ENCODE peak calls at places on chromosomes 7 and 10, in five cellular contexts. K is left ventricle myocardium inferior, B is WTC11, R is astrocyte, N is NB4. V is an unnamed sample.

GRCh38 chr10:96878071-96878470 is 46.0 kb downstream of the LCOR start:
- DNase-seq in B (no peak), K (no peak), R (no peak), N (no peak), V (no peak)

GRCh38 chr7:29336851-29337627 is 142.5 kb downstream of the CHN2 start:
- DNase-seq in N (no peak), B (no peak), R (no peak), K (no peak), V (no peak)

GRCh38 chr10:5614081-5614721 is 52.2 kb downstream of the ASB13 start:
- DNase-seq in R (peak), B (no peak), K (no peak), N (no peak), V (no peak)

GRCh38 chr10:103184615-103185014 is 8.5 kb downstream of the NT5C2 start:
- DNase-seq in B (no peak), R (no peak), K (no peak), N (no peak), V (no peak)

GRCh38 chr10:84026821-84027257 is 112.5 kb upstream of the GHITM start:
- DNase-seq in N (peak), B (peak), R (no peak), K (no peak), V (no peak)

GRCh38 chr10:84522612-84523462 is 194.4 kb downstream of the CCSER2 start:
- DNase-seq in K (no peak), R (no peak), B (no peak), N (no peak), V (no peak)

GRCh38 chr7:55130554-55131198 is 111.9 kb downstream of the EGFR start:
- DNase-seq in N (no peak), K (peak), B (no peak), R (peak), V (no peak)

GRCh38 chr7:142025896-142026295 is 30.2 kb downstream of the MGAM start:
- DNase-seq in N (no peak), B (no peak), R (peak), K (no peak), V (no peak)

GRCh38 chr7:155589001-155589980 is 42.9 kb upstream of the CNPY1 start:
- DNase-seq in N (peak), K (no peak), B (no peak), R (no peak), V (no peak)

GRCh38 chr7:114715907-114716306 is 206.0 kb upstream of the MDFIC start:
- DNase-seq in R (peak), B (no peak), N (peak), K (no peak), V (no peak)

GRCh38 chr10:17428616-17429097 is 25.7 kb downstream of the ST8SIA6 start:
- DNase-seq in B (no peak), R (no peak), K (no peak), N (peak), V (no peak)

GRCh38 chr10:85317827-85318226 is 989.4 kb downstream of the CCSER2 start:
- DNase-seq in B (no peak), R (no peak), K (no peak), N (peak), V (no peak)

GRCh38 chr7:826230-826905 is 5.9 kb upstream of the SUN1 start:
- DNase-seq in R (no peak), K (no peak), B (no peak), N (no peak), V (no peak)

GRCh38 chr10:12121673-12122072 is 7.8 kb upstream of the SEC61A2 start:
- DNase-seq in B (no peak), N (no peak), R (no peak), K (no peak), V (no peak)

GRCh38 chr7:112538859-112539258 is 58.1 kb downstream of the LSMEM1 start:
- DNase-seq in B (no peak), K (no peak), R (no peak), N (no peak), V (no peak)

GRCh38 chr10:24950439-24950838 is 2.0 kb downstream of the PRTFDC1 start:
- DNase-seq in B (no peak), R (no peak), K (no peak), N (no peak), V (no peak)

GRCh38 chr10:24949616-24950015 is 2.8 kb downstream of the PRTFDC1 start:
- DNase-seq in R (no peak), K (no peak), B (no peak), N (no peak), V (no peak)

GRCh38 chr10:24947304-24948097 is 4.9 kb downstream of the PRTFDC1 start:
- DNase-seq in B (no peak), R (peak), N (no peak), K (no peak), V (no peak)

GRCh38 chr10:24944512-24945255 is 7.7 kb downstream of the PRTFDC1 start:
- DNase-seq in R (peak), K (no peak), B (no peak), N (peak), V (no peak)
- TF ChIP-seq CTCF in R (no peak), K (no peak), B (no peak), N (no peak), V (no peak)

GRCh38 chr10:91493313-91493712 is 83.2 kb downstream of the HECTD2 start:
- DNase-seq in N (peak), B (no peak), R (peak), K (no peak), V (no peak)
- TF ChIP-seq CTCF in N (no peak), B (no peak), R (peak), K (peak), V (no peak)

DNA sequence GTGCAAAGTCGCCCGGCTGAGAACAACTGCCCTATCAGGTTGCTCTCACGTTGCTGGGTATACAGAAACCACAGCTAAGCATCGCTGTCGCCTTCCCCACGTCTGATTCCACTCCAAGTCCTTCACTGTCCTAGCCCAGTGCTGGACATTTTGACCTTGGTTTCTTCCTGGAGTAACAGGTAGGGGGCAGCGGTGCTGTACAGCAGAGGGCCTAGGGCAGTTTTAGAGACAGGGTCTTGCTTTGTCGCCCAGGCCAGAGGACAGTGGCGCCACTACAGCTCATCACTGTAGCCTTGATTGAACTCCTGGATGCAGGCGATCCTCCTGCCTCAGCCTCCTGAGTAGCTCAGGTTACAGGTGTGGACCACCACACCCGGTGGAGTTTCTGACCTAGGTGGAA is 2.6 kb downstream of the CLDN15 start:
- DNase-seq in R (no peak), K (no peak), N (peak), B (peak), V (no peak)
- TF ChIP-seq CTCF in R (peak), K (peak), N (peak), B (no peak), V (no peak)

GRCh38 chr7:122143376-122143750 is 686 bp downstream of the AASS start:
- DNase-seq in R (no peak), B (no peak), K (peak), N (no peak), V (no peak)

GRCh38 chr7:122140918-122141317 is 3.1 kb downstream of the AASS start:
- DNase-seq in N (no peak), R (no peak), K (no peak), B (no peak), V (no peak)

GRCh38 chr7:122148081-122148480 is 4.0 kb upstream of the AASS start:
- DNase-seq in R (no peak), K (no peak), N (no peak), B (no peak), V (no peak)

GRCh38 chr7:122145937-122146336 is 1.9 kb upstream of the AASS start:
- DNase-seq in R (no peak), N (no peak), B (no peak), K (no peak), V (no peak)

DNA sequence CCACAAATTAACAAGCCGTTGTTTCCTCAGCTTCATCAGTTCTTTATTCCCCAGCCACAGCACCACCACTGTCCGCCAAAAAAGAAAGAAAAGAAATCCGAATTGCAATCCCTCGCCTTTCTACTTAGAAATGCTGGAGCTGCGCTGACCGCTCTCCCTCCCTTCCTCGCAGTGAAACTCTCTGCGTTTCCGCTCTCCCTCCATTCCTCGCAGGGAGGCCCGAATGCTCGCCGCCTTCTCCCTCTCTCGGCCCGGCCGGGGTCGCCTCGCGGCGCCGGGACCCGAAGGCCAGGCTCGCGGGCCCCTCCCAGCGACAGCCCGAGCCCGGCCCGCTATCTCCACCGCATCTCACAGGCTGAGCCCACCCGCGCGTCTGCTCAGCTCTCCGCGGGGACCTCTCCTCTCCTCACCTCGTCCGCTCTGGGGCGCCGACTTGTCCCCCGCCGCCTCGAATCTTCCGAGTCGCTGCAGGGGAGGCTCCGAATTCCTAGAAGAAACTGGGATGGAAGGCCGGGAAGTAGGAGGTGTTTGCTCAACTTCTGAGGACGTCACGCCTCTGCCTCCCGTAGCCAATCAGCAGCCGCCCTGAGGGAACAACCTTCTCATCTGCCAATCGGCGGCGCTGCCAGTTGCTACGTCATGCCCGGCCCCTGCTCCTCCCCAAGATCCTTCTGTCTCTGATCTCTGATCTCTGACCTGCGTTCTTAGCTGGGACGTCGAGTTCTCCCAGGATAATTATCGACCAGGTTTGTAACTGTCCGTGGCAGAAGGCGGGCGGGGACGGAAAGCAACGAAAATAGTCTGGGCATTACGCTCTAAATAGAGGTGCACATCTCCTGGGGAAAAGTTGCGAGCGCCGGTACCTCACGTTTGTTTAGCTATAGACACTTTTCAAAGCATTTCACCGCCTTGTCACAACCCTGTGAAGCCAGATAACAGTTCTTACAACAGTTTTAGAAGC is at the start of gene AASS:
- DNase-seq in N (peak), R (peak), K (peak), B (peak), V (peak)
- TF ChIP-seq CTCF in N (no peak), R (no peak), K (no peak), B (no peak), V (no peak)